ENCODE peak calls at places on chromosomes 2 and 18, in six cellular contexts. L is type B pancreatic cell, U is NCI-H2227 treated with DMSO at 0.1 percent for 48 hours, Y is T-cell, A is tibial artery, M is stomach. W is an unnamed sample.

GRCh38 chr18:3330622-3331021 is 68.7 kb downstream of the MYL12B start:
- DNase-seq in L (no peak), U (no peak), Y (no peak), A (no peak), M (no peak), W (no peak)

GRCh38 chr2:15556311-15556930 is 4.7 kb downstream of the NBAS start:
- DNase-seq in L (no peak), U (no peak), Y (no peak), A (no peak), M (no peak), W (no peak)

GRCh38 chr2:215507836-215508235 is 72.0 kb upstream of the FN1 start:
- DNase-seq in L (no peak), U (no peak), Y (no peak), A (no peak), M (no peak), W (no peak)

GRCh38 chr18:44514106-44514505 is 166.6 kb upstream of the SETBP1 start:
- DNase-seq in L (no peak), U (no peak), Y (no peak), A (no peak), M (no peak), W (no peak)

GRCh38 chr18:53219853-53220252 is 879.9 kb downstream of the DCC start:
- DNase-seq in L (no peak), U (no peak), Y (no peak), A (no peak), M (no peak), W (no peak)

GRCh38 chr2:11697103-11697871 is 27.3 kb upstream of the NTSR2 start:
- DNase-seq in L (no peak), U (no peak), Y (no peak), A (peak), M (no peak), W (no peak)

GRCh38 chr2:148253716-148254115 is 232.8 kb downstream of the MBD5 start:
- DNase-seq in L (no peak), U (no peak), Y (no peak), A (no peak), M (no peak), W (no peak)

GRCh38 chr18:67266591-67267237 is 249.8 kb downstream of the DSEL start:
- DNase-seq in L (no peak), U (no peak), Y (no peak), A (no peak), M (no peak), W (no peak)

GRCh38 chr18:22606563-22607283 is 189.0 kb upstream of the CTAGE1 start:
- DNase-seq in L (no peak), U (no peak), Y (no peak), A (peak), M (no peak), W (no peak)

GRCh38 chr18:35683021-35683420 is 101.5 kb downstream of the GALNT1 start:
- DNase-seq in L (no peak), U (no peak), Y (no peak), A (no peak), M (no peak), W (no peak)

GRCh38 chr2:200795044-200795443 is 16.7 kb upstream of the BZW1 start:
- DNase-seq in L (no peak), U (no peak), Y (no peak), A (no peak), M (no peak), W (no peak)

GRCh38 chr2:168060956-168061750 is 186.2 kb downstream of the STK39 start:
- DNase-seq in L (no peak), U (no peak), Y (no peak), A (no peak), M (no peak), W (no peak)

GRCh38 chr18:649341-649740 is 8.1 kb upstream of the TYMS start:
- DNase-seq in L (no peak), U (no peak), Y (no peak), A (no peak), M (no peak), W (no peak)

GRCh38 chr2:214169736-214170135 is 241.1 kb upstream of the VWC2L start:
- DNase-seq in L (no peak), U (no peak), Y (no peak), A (no peak), M (no peak), W (no peak)

GRCh38 chr2:105804266-105804665 is 59.6 kb downstream of the NCK2 start:
- DNase-seq in L (no peak), U (no peak), Y (no peak), A (no peak), M (no peak), W (no peak)

GRCh38 chr2:25851740-25852503 is 26.4 kb downstream of the ASXL2 start:
- DNase-seq in L (no peak), U (peak), Y (no peak), A (no peak), M (no peak), W (no peak)

GRCh38 chr2:1927896-1928568 is 183.7 kb upstream of the PXDN start:
- DNase-seq in L (no peak), U (no peak), Y (no peak), A (no peak), M (no peak), W (no peak)

GRCh38 chr18:3015851-3016250 is 2.9 kb upstream of the LPIN2 start:
- DNase-seq in L (no peak), U (no peak), Y (no peak), A (no peak), M (no peak), W (no peak)

GRCh38 chr2:239329284-239329971 is 71.4 kb downstream of the HDAC4 start:
- DNase-seq in L (peak), U (no peak), Y (no peak), A (peak), M (peak), W (no peak)

GRCh38 chr2:231300020-231300721 is 95.3 kb upstream of the B3GNT7 start:
- DNase-seq in L (no peak), U (no peak), Y (no peak), A (no peak), M (peak), W (no peak)

GRCh38 chr2:6877402-6878305 is at the start of gene RSAD2:
- DNase-seq in L (no peak), U (no peak), Y (no peak), A (no peak), M (peak), W (no peak)

GRCh38 chr18:11146947-11147345 is 2.4 kb downstream of the PIEZO2 start:
- DNase-seq in L (no peak), U (no peak), Y (no peak), A (no peak), M (no peak), W (no peak)

GRCh38 chr18:11148655-11149440 is 521 bp downstream of the PIEZO2 start:
- DNase-seq in L (peak), U (no peak), Y (no peak), A (no peak), M (no peak), W (no peak)

GRCh38 chr2:11899264-11899818 is 152.9 kb downstream of the LPIN1 start:
- DNase-seq in L (no peak), U (no peak), Y (no peak), A (no peak), M (no peak), W (no peak)

GRCh38 chr2:170271340-170271739 is 93.4 kb downstream of the MYO3B start:
- DNase-seq in L (no peak), U (peak), Y (no peak), A (no peak), M (no peak), W (no peak)

GRCh38 chr2:100246163-100247145 is 75.8 kb downstream of the LONRF2 start:
- DNase-seq in L (no peak), U (no peak), Y (no peak), A (no peak), M (no peak), W (no peak)

GRCh38 chr2:145258903-145259579 is 739.1 kb upstream of the ZEB2 start:
- DNase-seq in L (no peak), U (no peak), Y (no peak), A (no peak), M (no peak), W (no peak)

GRCh38 chr2:18559531-18559930 is 922 bp downstream of the RDH14 start:
- DNase-seq in L (no peak), U (no peak), Y (no peak), A (peak), M (no peak), W (no peak)

GRCh38 chr2:240286596-240286995 is 146.1 kb upstream of the OTOS start:
- DNase-seq in L (no peak), U (no peak), Y (no peak), A (no peak), M (no peak), W (no peak)

GRCh38 chr2:240505946-240506345 is 51.8 kb downstream of the ANKMY1 start:
- DNase-seq in L (peak), U (no peak), Y (no peak), A (no peak), M (no peak), W (peak)

GRCh38 chr2:136019825-136020224 is 34.4 kb upstream of the DARS1 start:
- DNase-seq in L (no peak), U (no peak), Y (no peak), A (no peak), M (no peak), W (no peak)

W was measured in chondrocyte.